ENCODE peak calls at places on chromosomes 1 and 21, in eight cellular contexts. N is esophagus squamous epithelium, X is pancreas, F is progenitor cell of endocrine pancreas, P is omental fat pad, A is PC-3, I is transverse colon, V is dorsolateral prefrontal cortex. M is an unnamed sample.

GRCh38 chr1:8816831-8817412 is 518 bp downstream of the RERE start:
- DNase-seq in X (peak; percentile 72), P (no peak), V (no peak), N (no peak), F (no peak), I (peak; percentile 42), A (peak; percentile 17), M (peak; percentile 20)

GRCh38 chr1:157849229-157849875 is 7.7 kb upstream of the CD5L start:
- DNase-seq in X (no peak), A (no peak), N (no peak), F (no peak), P (no peak), I (no peak), V (no peak), M (no peak)

GRCh38 chr1:205936316-205936715 is 6.9 kb downstream of the SLC26A9 start:
- DNase-seq in N (no peak), V (no peak), P (no peak), X (no peak), I (no peak), F (no peak), A (no peak), M (no peak)

GRCh38 chr1:232600430-232601258 is 29.3 kb downstream of the SIPA1L2 start:
- DNase-seq in I (no peak), A (no peak), N (no peak), V (no peak), F (no peak), X (no peak), P (no peak), M (no peak)

GRCh38 chr21:15222711-15223110 is 157.9 kb upstream of the NRIP1 start:
- DNase-seq in A (peak; percentile 42), P (no peak), I (no peak), F (no peak), V (no peak), N (no peak), X (no peak), M (no peak)

GRCh38 chr1:208809876-208810275 is 565.7 kb upstream of the PLXNA2 start:
- DNase-seq in X (no peak), P (no peak), N (no peak), I (no peak), F (no peak), V (no peak), A (peak; percentile 21), M (no peak)

GRCh38 chr1:203378529-203379271 is 27.8 kb upstream of the FMOD start:
- DNase-seq in X (no peak), I (no peak), V (no peak), N (no peak), A (no peak), P (no peak), F (no peak), M (no peak)

GRCh38 chr21:33434770-33435360 is 31.7 kb downstream of the IFNGR2 start:
- DNase-seq in X (peak; percentile 7), I (no peak), A (peak; percentile 93), N (no peak), V (no peak), P (no peak), F (no peak), M (no peak)

GRCh38 chr1:94191216-94191615 is 46.2 kb downstream of the ARHGAP29 start:
- DNase-seq in I (no peak), P (no peak), X (no peak), N (no peak), A (no peak), V (no peak), F (no peak), M (no peak)

GRCh38 chr21:21007606-21008005 is 9.4 kb downstream of the NCAM2 start:
- DNase-seq in I (no peak), X (no peak), P (no peak), V (no peak), A (no peak), N (no peak), F (no peak), M (no peak)

GRCh38 chr1:186841599-186841998 is 12.8 kb downstream of the PLA2G4A start:
- DNase-seq in N (no peak), P (no peak), X (no peak), A (peak; percentile 55), I (no peak), F (no peak), V (no peak), M (no peak)

GRCh38 chr1:234875328-234875952 is 253.2 kb downstream of the TOMM20 start:
- DNase-seq in F (no peak), N (no peak), V (no peak), I (no peak), P (no peak), A (no peak), X (peak; percentile 66), M (no peak)

GRCh38 chr1:62295921-62296451 is 23.2 kb downstream of the KANK4 start:
- DNase-seq in P (no peak), N (no peak), X (no peak), A (peak; percentile 95), I (no peak), V (no peak), F (no peak), M (no peak)

GRCh38 chr1:162670928-162671663 is 38.8 kb downstream of the DDR2 start:
- DNase-seq in I (no peak), P (no peak), A (peak; percentile 18), X (no peak), N (no peak), F (no peak), V (no peak), M (no peak)

GRCh38 chr1:171756856-171757255 is 15.0 kb upstream of the VAMP4 start:
- DNase-seq in V (no peak), F (no peak), X (no peak), N (no peak), I (no peak), A (no peak), P (no peak), M (no peak)

GRCh38 chr1:59522925-59523505 is 226.1 kb downstream of the FGGY start:
- DNase-seq in N (no peak), A (no peak), V (no peak), P (no peak), X (no peak), F (no peak), I (peak; percentile 44), M (no peak)

GRCh38 chr1:33349081-33349759 is 28.3 kb upstream of the A3GALT2 start:
- DNase-seq in A (peak; percentile 28), P (no peak), X (peak; percentile 79), V (peak; percentile 47), N (no peak), I (peak; percentile 57), F (no peak), M (peak; percentile 22)

GRCh38 chr1:207316622-207317510 is 4.6 kb upstream of the CD55 start:
- DNase-seq in V (no peak), F (no peak), P (no peak), A (peak; percentile 100), X (no peak), I (peak; percentile 54), N (no peak), M (no peak)

GRCh38 chr1:192810253-192810880 is 1.5 kb downstream of the RGS2 start:
- DNase-seq in I (peak; percentile 24), F (no peak), X (no peak), V (no peak), A (peak; percentile 41), N (no peak), P (no peak), M (no peak)

GRCh38 chr1:192809286-192810252 is 730 bp downstream of the RGS2 start:
- DNase-seq in P (no peak), N (no peak), I (peak; percentile 46), F (no peak), X (no peak), V (peak; percentile 59), A (peak; percentile 60), M (peak; percentile 28)

GRCh38 chr1:192807221-192807967 is 1.4 kb upstream of the RGS2 start:
- DNase-seq in X (no peak), A (peak; percentile 40), F (no peak), I (no peak), P (no peak), N (no peak), V (no peak), M (no peak)

GRCh38 chr1:192807968-192808587 is 761 bp upstream of the RGS2 start:
- DNase-seq in F (no peak), I (no peak), A (peak; percentile 69), P (no peak), X (no peak), N (peak; percentile 21), V (no peak), M (peak; percentile 5)

DNA sequence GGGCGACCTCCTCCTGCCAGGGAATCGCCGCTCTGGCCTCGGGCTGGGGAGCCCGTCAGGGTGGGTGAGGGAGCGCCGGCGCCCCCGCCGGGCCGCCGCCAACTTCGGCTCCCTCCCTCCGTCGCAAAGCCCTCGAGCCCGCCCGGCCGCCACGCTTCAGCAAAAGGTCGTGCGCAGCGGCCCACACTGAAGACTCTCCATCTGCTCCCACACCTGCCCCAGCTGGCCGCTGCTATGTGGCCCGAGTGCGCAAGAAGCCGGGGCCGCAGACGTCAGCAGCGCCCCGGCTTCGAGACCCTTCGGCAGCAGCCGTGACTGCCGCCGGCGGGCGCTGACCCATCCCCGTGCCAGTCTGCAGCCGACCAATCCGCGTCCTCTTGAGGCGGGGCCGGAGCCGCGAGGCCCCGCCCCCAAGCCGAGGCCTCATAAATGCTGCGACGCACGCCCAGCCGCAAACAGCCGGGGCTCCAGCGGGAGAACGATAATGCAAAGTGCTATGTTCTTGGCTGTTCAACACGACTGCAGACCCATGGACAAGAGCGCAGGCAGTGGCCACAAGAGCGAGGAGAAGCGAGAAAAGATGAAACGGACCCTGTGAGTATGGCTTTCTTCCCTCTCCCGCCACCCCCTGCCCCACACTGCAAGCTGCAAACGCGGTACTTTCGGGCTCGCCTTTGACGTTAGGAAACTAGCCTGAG is at the start of gene RGS2:
- DNase-seq in I (peak; percentile 94), X (peak; percentile 97), P (peak; percentile 83), V (peak; percentile 93), N (peak; percentile 69), F (peak; percentile 84), A (peak; percentile 95), M (peak; percentile 77)
- TF ChIP-seq CTCF in I (no peak), X (no peak), P (no peak), V (peak; percentile 60), N (no peak), F (peak; percentile 39), A (peak; percentile 50), M (peak; percentile 40)

DNA sequence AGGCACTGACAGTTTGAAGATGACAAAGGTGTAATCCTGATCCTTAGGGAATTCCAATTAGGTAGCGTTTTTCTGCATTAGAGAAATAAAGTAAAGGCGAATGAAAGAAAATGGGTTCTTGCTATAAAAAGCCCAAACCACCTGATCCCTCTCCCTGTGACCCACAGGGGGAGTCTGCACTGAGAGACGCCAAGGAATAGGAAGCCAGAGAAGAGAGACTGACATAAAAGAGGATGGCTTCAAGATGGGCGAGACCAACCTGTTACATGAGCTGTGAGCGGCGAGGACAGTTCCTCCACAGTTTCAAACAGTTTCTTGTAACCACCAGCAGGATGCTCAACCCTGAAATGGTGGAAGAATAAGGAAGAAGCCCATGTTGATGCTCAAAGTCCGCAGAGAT is 1.4 kb downstream of the RPE65 start:
- DNase-seq in I (no peak), V (no peak), A (no peak), N (no peak), X (no peak), F (no peak), P (no peak), M (no peak)
- TF ChIP-seq CTCF in I (no peak), V (no peak), A (no peak), N (no peak), X (no peak), F (no peak), P (no peak), M (no peak)

GRCh38 chr1:82517586-82517985 is 716.9 kb downstream of the ADGRL2 start:
- DNase-seq in X (no peak), V (peak; percentile 36), I (no peak), F (no peak), N (no peak), P (no peak), A (peak; percentile 17), M (peak; percentile 1)
- TF ChIP-seq CTCF in X (no peak), V (no peak), I (no peak), F (no peak), N (no peak), P (no peak), A (no peak), M (no peak)

GRCh38 chr1:38502772-38503171 is 356.8 kb downstream of the RRAGC start:
- DNase-seq in I (no peak), F (no peak), V (no peak), X (no peak), A (no peak), P (no peak), N (no peak), M (peak; percentile 37)
- TF ChIP-seq CTCF in I (no peak), F (peak; percentile 35), V (no peak), X (no peak), A (no peak), P (no peak), N (no peak), M (no peak)